ENCODE peak calls at places on chromosomes 12 and 14, in eight cellular contexts. C, B, E, V, A, H, M and G are unnamed samples.

GRCh38 chr14:54813081-54813480 is 89.5 kb downstream of the GCH1 start:
- DNase-seq in A (no peak), B (no peak), V (no peak), M (no peak), E (no peak), C (no peak), H (no peak), G (no peak)

GRCh38 chr12:16555630-16556029 is 50.3 kb downstream of the LMO3 start:
- DNase-seq in E (peak; percentile 42), A (no peak), H (no peak), C (no peak), M (peak; percentile 97), V (no peak), B (no peak), G (no peak)

GRCh38 chr12:27622436-27623185 is 73.6 kb upstream of the REP15 start:
- DNase-seq in V (no peak), E (no peak), A (no peak), H (peak; percentile 51), C (no peak), M (no peak), B (no peak), G (no peak)

GRCh38 chr14:38808734-38809455 is 294.1 kb downstream of the SEC23A start:
- DNase-seq in V (no peak), A (no peak), E (no peak), H (peak; percentile 16), C (no peak), M (no peak), B (no peak), G (no peak)

GRCh38 chr14:64673748-64674147 is 30.5 kb upstream of the PLEKHG3 start:
- DNase-seq in B (peak; percentile 45), V (peak; percentile 27), C (no peak), H (no peak), A (no peak), M (no peak), E (no peak), G (peak; percentile 38)

GRCh38 chr12:117485984-117486839 is 124.8 kb upstream of the NOS1 start:
- DNase-seq in B (no peak), M (no peak), A (no peak), C (no peak), H (peak; percentile 45), V (no peak), E (no peak), G (no peak)

GRCh38 chr12:83147341-83147740 is 460.6 kb downstream of the TMTC2 start:
- DNase-seq in A (no peak), H (no peak), V (no peak), M (no peak), E (no peak), B (no peak), C (no peak), G (no peak)

GRCh38 chr14:52692248-52692962 is 3.0 kb downstream of the ERO1A start:
- DNase-seq in H (no peak), A (peak; percentile 3), E (peak; percentile 79), B (no peak), M (peak; percentile 68), C (no peak), V (no peak), G (no peak)

GRCh38 chr12:52822771-52823510 is 9.0 kb upstream of the KRT4 start:
- DNase-seq in C (no peak), B (no peak), V (no peak), H (no peak), M (no peak), E (no peak), A (no peak), G (no peak)

GRCh38 chr12:122006186-122006926 is 15.3 kb upstream of the BCL7A start:
- DNase-seq in C (no peak), E (no peak), H (no peak), A (no peak), M (no peak), V (no peak), B (no peak), G (no peak)

GRCh38 chr12:50248883-50249282 is 34.4 kb downstream of the LIMA1 start:
- DNase-seq in B (no peak), V (no peak), A (no peak), H (no peak), E (peak; percentile 47), M (no peak), C (no peak), G (no peak)

GRCh38 chr12:47249719-47250506 is 170.2 kb upstream of the AMIGO2 start:
- DNase-seq in A (no peak), V (no peak), M (peak; percentile 82), B (no peak), E (no peak), C (no peak), H (peak; percentile 73), G (no peak)

GRCh38 chr14:103207404-103208072 is 84.3 kb downstream of the TNFAIP2 start:
- DNase-seq in H (no peak), E (no peak), V (no peak), B (no peak), A (no peak), M (peak; percentile 8), C (peak; percentile 62), G (no peak)

GRCh38 chr12:110279561-110279960 is 1.5 kb upstream of the ATP2A2 start:
- DNase-seq in M (no peak), V (no peak), E (no peak), A (no peak), C (no peak), H (no peak), B (no peak), G (no peak)

GRCh38 chr12:124742111-124742510 is 121.6 kb downstream of the SCARB1 start:
- DNase-seq in V (no peak), C (no peak), B (no peak), H (no peak), E (no peak), A (no peak), M (no peak), G (no peak)

GRCh38 chr12:29148065-29148957 is 767 bp upstream of the FAR2 start:
- DNase-seq in H (peak; percentile 55), V (no peak), E (peak; percentile 64), B (no peak), M (peak; percentile 36), C (peak; percentile 7), A (peak; percentile 56), G (no peak)

GRCh38 chr12:64269161-64269560 is 47.1 kb upstream of the KICS2 start:
- DNase-seq in B (no peak), C (no peak), M (no peak), E (no peak), H (no peak), A (no peak), V (no peak), G (no peak)

GRCh38 chr12:52499836-52500560 is 6.9 kb upstream of the KRT6A start:
- DNase-seq in H (peak; percentile 54), E (peak; percentile 77), V (no peak), B (no peak), A (no peak), C (no peak), M (peak; percentile 40), G (no peak)

GRCh38 chr14:99454246-99454645 is 26.4 kb downstream of the SETD3 start:
- DNase-seq in C (no peak), B (no peak), H (no peak), E (no peak), A (no peak), V (no peak), M (no peak), G (no peak)

GRCh38 chr12:89695100-89695499 is 13.5 kb downstream of the ATP2B1 start:
- DNase-seq in C (no peak), M (peak; percentile 43), B (no peak), A (peak; percentile 61), E (peak; percentile 77), V (no peak), H (no peak), G (no peak)

GRCh38 chr14:21023817-21024667 is 819 bp downstream of the NDRG2 start:
- DNase-seq in M (no peak), B (no peak), E (no peak), C (no peak), H (no peak), A (no peak), V (no peak), G (no peak)

GRCh38 chr12:97760601-97761000 is 298.0 kb downstream of the RMST start:
- DNase-seq in M (peak; percentile 14), V (no peak), A (no peak), H (no peak), B (no peak), E (peak; percentile 45), C (no peak), G (no peak)